ENCODE peak calls at places on chromosomes 1 and 21, in four cellular contexts. One of them, this sample, is unnamed.

GRCh38 chr1:15707239-15707940 is 23.3 kb downstream of the PLEKHM2 start:
- DNase-seq in GDM1: no peak
- DNase-seq in head of caudate nucleus: no peak
- DNase-seq in HS-5: no peak
- DNase-seq in this sample: no peak

GRCh38 chr1:208065862-208066261 is 154.9 kb upstream of the CD34 start:
- DNase-seq in GDM1: no peak
- DNase-seq in head of caudate nucleus: no peak
- DNase-seq in HS-5: no peak
- DNase-seq in this sample: no peak

GRCh38 chr1:158730453-158730852 is 9.9 kb upstream of the OR6K3 start:
- DNase-seq in GDM1: no peak
- DNase-seq in head of caudate nucleus: no peak
- DNase-seq in HS-5: no peak
- DNase-seq in this sample: no peak

GRCh38 chr1:35929730-35930592 is 944 bp upstream of the AGO3 start:
- DNase-seq in GDM1: peak
- DNase-seq in head of caudate nucleus: peak
- DNase-seq in HS-5: peak
- DNase-seq in this sample: peak

GRCh38 chr21:44294391-44295162 is 5.3 kb upstream of the PFKL start:
- DNase-seq in GDM1: no peak
- DNase-seq in head of caudate nucleus: peak
- DNase-seq in HS-5: no peak
- DNase-seq in this sample: no peak

GRCh38 chr1:36085126-36085525 is 1.2 kb downstream of the TEKT2 start:
- DNase-seq in GDM1: no peak
- DNase-seq in head of caudate nucleus: no peak
- DNase-seq in HS-5: no peak
- DNase-seq in this sample: no peak

GRCh38 chr1:53682369-53682685 is 56.6 kb downstream of the GLIS1 start:
- DNase-seq in GDM1: no peak
- DNase-seq in head of caudate nucleus: no peak
- DNase-seq in HS-5: no peak
- DNase-seq in this sample: no peak

GRCh38 chr1:29029652-29030051 is 94.1 kb downstream of the TMEM200B start:
- DNase-seq in GDM1: no peak
- DNase-seq in head of caudate nucleus: no peak
- DNase-seq in HS-5: no peak
- DNase-seq in this sample: no peak

GRCh38 chr1:214514032-214514818 is 37.2 kb downstream of the PTPN14 start:
- DNase-seq in GDM1: peak
- DNase-seq in head of caudate nucleus: no peak
- DNase-seq in HS-5: no peak
- DNase-seq in this sample: peak

GRCh38 chr1:116711061-116711582 is 43.1 kb upstream of the CD2 start:
- DNase-seq in GDM1: peak
- DNase-seq in head of caudate nucleus: no peak
- DNase-seq in HS-5: no peak
- DNase-seq in this sample: no peak

GRCh38 chr1:76659171-76659940 is 207.9 kb upstream of the ST6GALNAC5 start:
- DNase-seq in GDM1: no peak
- DNase-seq in head of caudate nucleus: no peak
- DNase-seq in HS-5: no peak
- DNase-seq in this sample: no peak

GRCh38 chr1:230708631-230709580 is 5.0 kb downstream of the AGT start:
- DNase-seq in GDM1: no peak
- DNase-seq in head of caudate nucleus: no peak
- DNase-seq in HS-5: no peak
- DNase-seq in this sample: no peak

GRCh38 chr21:36788116-36788515 is 89.2 kb downstream of the SIM2 start:
- DNase-seq in GDM1: no peak
- DNase-seq in head of caudate nucleus: no peak
- DNase-seq in HS-5: no peak
- DNase-seq in this sample: peak

GRCh38 chr1:151371744-151372410 is 628 bp downstream of the SELENBP1 start:
- DNase-seq in GDM1: no peak
- DNase-seq in head of caudate nucleus: peak
- DNase-seq in HS-5: no peak
- DNase-seq in this sample: peak

GRCh38 chr1:109239580-109240068 is 9.7 kb upstream of the CELSR2 start:
- DNase-seq in GDM1: no peak
- DNase-seq in head of caudate nucleus: no peak
- DNase-seq in HS-5: no peak
- DNase-seq in this sample: no peak

GRCh38 chr1:22282281-22282970 is 139.5 kb upstream of the WNT4 start:
- DNase-seq in GDM1: no peak
- DNase-seq in head of caudate nucleus: peak
- DNase-seq in HS-5: no peak
- DNase-seq in this sample: no peak